ENCODE peak calls at places on chromosomes 5 and 9, in nine cellular contexts. One of them, this sample, is unnamed.

GRCh38 chr9:2158111-2158610 is 143.0 kb downstream of the SMARCA2 start:
- DNase-seq in GM13976: peak; percentile 28
- DNase-seq in Calu3: peak; percentile 20
- DNase-seq in dorsolateral prefrontal cortex: no peak
- DNase-seq in HCT116: no peak
- DNase-seq in vagina: no peak
- DNase-seq in endothelial cell of umbilical vein: peak; percentile 88
- DNase-seq in RWPE1: peak; percentile 24
- DNase-seq in fibroblast of the aortic adventitia: peak; percentile 81
- DNase-seq in this sample: no peak

GRCh38 chr9:114779352-114779845 is 26.4 kb downstream of the TNFSF15 start:
- DNase-seq in GM13976: no peak
- DNase-seq in Calu3: peak; percentile 89
- DNase-seq in dorsolateral prefrontal cortex: no peak
- DNase-seq in HCT116: peak; percentile 22
- DNase-seq in vagina: peak; percentile 93
- DNase-seq in endothelial cell of umbilical vein: peak; percentile 100
- DNase-seq in RWPE1: peak; percentile 81
- DNase-seq in fibroblast of the aortic adventitia: peak; percentile 25
- DNase-seq in this sample: no peak

GRCh38 chr5:179304871-179305270 is 40.4 kb downstream of the ADAMTS2 start:
- DNase-seq in GM13976: no peak
- DNase-seq in Calu3: no peak
- DNase-seq in dorsolateral prefrontal cortex: no peak
- DNase-seq in HCT116: no peak
- DNase-seq in vagina: no peak
- DNase-seq in endothelial cell of umbilical vein: no peak
- DNase-seq in RWPE1: no peak
- DNase-seq in fibroblast of the aortic adventitia: no peak
- DNase-seq in this sample: no peak

GRCh38 chr5:93425102-93425501 is 155.9 kb downstream of the NR2F1-AS1 start:
- DNase-seq in GM13976: no peak
- DNase-seq in Calu3: no peak
- DNase-seq in dorsolateral prefrontal cortex: peak; percentile 11
- DNase-seq in HCT116: no peak
- DNase-seq in vagina: no peak
- DNase-seq in endothelial cell of umbilical vein: peak; percentile 35
- DNase-seq in RWPE1: no peak
- DNase-seq in fibroblast of the aortic adventitia: peak; percentile 41
- DNase-seq in this sample: no peak

GRCh38 chr5:1886634-1887399 is 4.1 kb upstream of the IRX4 start:
- DNase-seq in GM13976: no peak
- DNase-seq in Calu3: no peak
- DNase-seq in dorsolateral prefrontal cortex: no peak
- DNase-seq in HCT116: no peak
- DNase-seq in vagina: no peak
- DNase-seq in endothelial cell of umbilical vein: no peak
- DNase-seq in RWPE1: peak; percentile 44
- DNase-seq in fibroblast of the aortic adventitia: no peak
- DNase-seq in this sample: no peak

GRCh38 chr5:131277875-131278795 is 14.3 kb downstream of the CDC42SE2 start:
- DNase-seq in GM13976: no peak
- DNase-seq in Calu3: no peak
- DNase-seq in dorsolateral prefrontal cortex: no peak
- DNase-seq in HCT116: no peak
- DNase-seq in vagina: no peak
- DNase-seq in endothelial cell of umbilical vein: no peak
- DNase-seq in RWPE1: no peak
- DNase-seq in fibroblast of the aortic adventitia: peak; percentile 8
- DNase-seq in this sample: no peak

GRCh38 chr5:154755361-154756202 is at the start of gene LARP1:
- DNase-seq in GM13976: peak; percentile 54
- DNase-seq in Calu3: peak; percentile 55
- DNase-seq in dorsolateral prefrontal cortex: no peak
- DNase-seq in HCT116: no peak
- DNase-seq in vagina: no peak
- DNase-seq in endothelial cell of umbilical vein: peak; percentile 57
- DNase-seq in RWPE1: peak; percentile 37
- DNase-seq in fibroblast of the aortic adventitia: no peak
- DNase-seq in this sample: no peak

GRCh38 chr9:134656334-134657034 is 14.9 kb downstream of the COL5A1 start:
- DNase-seq in GM13976: no peak
- DNase-seq in Calu3: no peak
- DNase-seq in dorsolateral prefrontal cortex: no peak
- DNase-seq in HCT116: peak; percentile 31
- DNase-seq in vagina: no peak
- DNase-seq in endothelial cell of umbilical vein: no peak
- DNase-seq in RWPE1: peak; percentile 65
- DNase-seq in fibroblast of the aortic adventitia: no peak
- DNase-seq in this sample: no peak

GRCh38 chr9:76618762-76619161 is 145.5 kb upstream of the PCA3 start:
- DNase-seq in GM13976: no peak
- DNase-seq in Calu3: no peak
- DNase-seq in dorsolateral prefrontal cortex: no peak
- DNase-seq in HCT116: no peak
- DNase-seq in vagina: no peak
- DNase-seq in endothelial cell of umbilical vein: no peak
- DNase-seq in RWPE1: no peak
- DNase-seq in fibroblast of the aortic adventitia: peak; percentile 81
- DNase-seq in this sample: no peak

GRCh38 chr5:137866541-137867388 is 895 bp upstream of the MYOT start:
- DNase-seq in GM13976: no peak
- DNase-seq in Calu3: no peak
- DNase-seq in dorsolateral prefrontal cortex: no peak
- DNase-seq in HCT116: no peak
- DNase-seq in vagina: no peak
- DNase-seq in endothelial cell of umbilical vein: no peak
- DNase-seq in RWPE1: no peak
- DNase-seq in fibroblast of the aortic adventitia: no peak
- DNase-seq in this sample: no peak

GRCh38 chr9:13378171-13378570 is 98.7 kb upstream of the MPDZ start:
- DNase-seq in GM13976: no peak
- DNase-seq in Calu3: no peak
- DNase-seq in dorsolateral prefrontal cortex: no peak
- DNase-seq in HCT116: no peak
- DNase-seq in vagina: no peak
- DNase-seq in endothelial cell of umbilical vein: peak; percentile 11
- DNase-seq in RWPE1: no peak
- DNase-seq in fibroblast of the aortic adventitia: peak; percentile 91
- DNase-seq in this sample: no peak

GRCh38 chr9:74697535-74697934 is 190.2 kb downstream of the TRPM6 start:
- DNase-seq in GM13976: no peak
- DNase-seq in Calu3: no peak
- DNase-seq in dorsolateral prefrontal cortex: no peak
- DNase-seq in HCT116: no peak
- DNase-seq in vagina: no peak
- DNase-seq in endothelial cell of umbilical vein: no peak
- DNase-seq in RWPE1: no peak
- DNase-seq in fibroblast of the aortic adventitia: no peak
- DNase-seq in this sample: no peak
- TF ChIP-seq CTCF in GM13976: no peak
- TF ChIP-seq CTCF in Calu3: no peak
- TF ChIP-seq CTCF in dorsolateral prefrontal cortex: no peak
- TF ChIP-seq CTCF in HCT116: no peak
- TF ChIP-seq CTCF in vagina: no peak
- TF ChIP-seq CTCF in endothelial cell of umbilical vein: no peak
- TF ChIP-seq CTCF in RWPE1: no peak
- TF ChIP-seq CTCF in fibroblast of the aortic adventitia: no peak
- TF ChIP-seq CTCF in this sample: no peak

GRCh38 chr9:93262537-93263310 is 78.8 kb downstream of the WNK2 start:
- DNase-seq in GM13976: peak; percentile 28
- DNase-seq in Calu3: no peak
- DNase-seq in dorsolateral prefrontal cortex: no peak
- DNase-seq in HCT116: no peak
- DNase-seq in vagina: no peak
- DNase-seq in endothelial cell of umbilical vein: no peak
- DNase-seq in RWPE1: no peak
- DNase-seq in fibroblast of the aortic adventitia: no peak
- DNase-seq in this sample: no peak

GRCh38 chr9:93264338-93265125 is 80.6 kb downstream of the WNK2 start:
- DNase-seq in GM13976: no peak
- DNase-seq in Calu3: no peak
- DNase-seq in dorsolateral prefrontal cortex: no peak
- DNase-seq in HCT116: no peak
- DNase-seq in vagina: peak; percentile 91
- DNase-seq in endothelial cell of umbilical vein: no peak
- DNase-seq in RWPE1: no peak
- DNase-seq in fibroblast of the aortic adventitia: no peak
- DNase-seq in this sample: no peak

GRCh38 chr9:93265301-93265971 is 81.5 kb downstream of the WNK2 start:
- DNase-seq in GM13976: peak; percentile 28
- DNase-seq in Calu3: no peak
- DNase-seq in dorsolateral prefrontal cortex: no peak
- DNase-seq in HCT116: no peak
- DNase-seq in vagina: no peak
- DNase-seq in endothelial cell of umbilical vein: no peak
- DNase-seq in RWPE1: no peak
- DNase-seq in fibroblast of the aortic adventitia: no peak
- DNase-seq in this sample: no peak

GRCh38 chr9:93261735-93262523 is 78.0 kb downstream of the WNK2 start:
- DNase-seq in GM13976: peak; percentile 18
- DNase-seq in Calu3: no peak
- DNase-seq in dorsolateral prefrontal cortex: no peak
- DNase-seq in HCT116: no peak
- DNase-seq in vagina: no peak
- DNase-seq in endothelial cell of umbilical vein: no peak
- DNase-seq in RWPE1: no peak
- DNase-seq in fibroblast of the aortic adventitia: no peak
- DNase-seq in this sample: no peak

GRCh38 chr9:93263334-93264229 is 79.6 kb downstream of the WNK2 start:
- DNase-seq in GM13976: peak; percentile 26
- DNase-seq in Calu3: no peak
- DNase-seq in dorsolateral prefrontal cortex: no peak
- DNase-seq in HCT116: no peak
- DNase-seq in vagina: no peak
- DNase-seq in endothelial cell of umbilical vein: no peak
- DNase-seq in RWPE1: no peak
- DNase-seq in fibroblast of the aortic adventitia: no peak
- DNase-seq in this sample: no peak
- TF ChIP-seq CTCF in GM13976: no peak
- TF ChIP-seq CTCF in Calu3: no peak
- TF ChIP-seq CTCF in dorsolateral prefrontal cortex: no peak
- TF ChIP-seq CTCF in HCT116: no peak
- TF ChIP-seq CTCF in vagina: no peak
- TF ChIP-seq CTCF in endothelial cell of umbilical vein: no peak
- TF ChIP-seq CTCF in RWPE1: no peak
- TF ChIP-seq CTCF in fibroblast of the aortic adventitia: no peak
- TF ChIP-seq CTCF in this sample: no peak

DNA sequence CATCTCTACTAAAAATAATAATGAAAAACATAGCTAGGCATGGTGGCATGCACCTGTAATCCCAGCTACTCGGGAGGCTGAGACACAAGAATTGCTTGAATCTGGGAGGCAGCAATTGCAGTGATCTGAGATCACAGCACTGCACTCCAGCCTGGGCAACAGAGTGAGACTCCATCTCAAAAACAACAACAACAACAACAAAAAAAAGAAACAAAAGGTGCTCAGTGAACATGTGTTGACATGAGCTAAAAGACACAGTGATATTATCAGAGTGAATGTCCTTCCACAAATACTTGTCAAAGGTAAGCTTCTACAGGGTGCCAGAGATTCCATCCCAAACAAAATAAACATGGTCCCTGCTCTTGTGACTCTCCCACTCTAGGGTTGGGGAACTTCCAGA is 75.2 kb upstream of the LMX1B start:
- DNase-seq in GM13976: no peak
- DNase-seq in Calu3: no peak
- DNase-seq in dorsolateral prefrontal cortex: no peak
- DNase-seq in HCT116: no peak
- DNase-seq in vagina: no peak
- DNase-seq in endothelial cell of umbilical vein: no peak
- DNase-seq in RWPE1: no peak
- DNase-seq in fibroblast of the aortic adventitia: no peak
- DNase-seq in this sample: no peak
- TF ChIP-seq CTCF in GM13976: no peak
- TF ChIP-seq CTCF in Calu3: no peak
- TF ChIP-seq CTCF in dorsolateral prefrontal cortex: no peak
- TF ChIP-seq CTCF in HCT116: no peak
- TF ChIP-seq CTCF in vagina: no peak
- TF ChIP-seq CTCF in endothelial cell of umbilical vein: no peak
- TF ChIP-seq CTCF in RWPE1: no peak
- TF ChIP-seq CTCF in fibroblast of the aortic adventitia: no peak
- TF ChIP-seq CTCF in this sample: no peak

GRCh38 chr5:91266184-91266705 is 116.9 kb downstream of the ARRDC3 start:
- DNase-seq in GM13976: peak; percentile 41
- DNase-seq in Calu3: no peak
- DNase-seq in dorsolateral prefrontal cortex: no peak
- DNase-seq in HCT116: peak; percentile 46
- DNase-seq in vagina: no peak
- DNase-seq in endothelial cell of umbilical vein: peak; percentile 77
- DNase-seq in RWPE1: peak; percentile 85
- DNase-seq in fibroblast of the aortic adventitia: peak; percentile 67
- DNase-seq in this sample: no peak
- TF ChIP-seq CTCF in GM13976: no peak
- TF ChIP-seq CTCF in Calu3: peak; percentile 3
- TF ChIP-seq CTCF in dorsolateral prefrontal cortex: no peak
- TF ChIP-seq CTCF in HCT116: no peak
- TF ChIP-seq CTCF in vagina: no peak
- TF ChIP-seq CTCF in endothelial cell of umbilical vein: no peak
- TF ChIP-seq CTCF in RWPE1: peak; percentile 19
- TF ChIP-seq CTCF in fibroblast of the aortic adventitia: peak; percentile 25
- TF ChIP-seq CTCF in this sample: no peak

GRCh38 chr5:42250-42649 is 49.7 kb upstream of the PLEKHG4B start:
- DNase-seq in GM13976: no peak
- DNase-seq in Calu3: peak; percentile 60
- DNase-seq in dorsolateral prefrontal cortex: no peak
- DNase-seq in HCT116: no peak
- DNase-seq in vagina: no peak
- DNase-seq in endothelial cell of umbilical vein: no peak
- DNase-seq in RWPE1: no peak
- DNase-seq in fibroblast of the aortic adventitia: no peak
- DNase-seq in this sample: no peak
- TF ChIP-seq CTCF in GM13976: no peak
- TF ChIP-seq CTCF in Calu3: peak; percentile 37
- TF ChIP-seq CTCF in dorsolateral prefrontal cortex: no peak
- TF ChIP-seq CTCF in HCT116: peak; percentile 41
- TF ChIP-seq CTCF in vagina: no peak
- TF ChIP-seq CTCF in endothelial cell of umbilical vein: peak; percentile 5
- TF ChIP-seq CTCF in RWPE1: peak; percentile 41
- TF ChIP-seq CTCF in fibroblast of the aortic adventitia: peak; percentile 17
- TF ChIP-seq CTCF in this sample: peak; percentile 33

GRCh38 chr5:171845857-171846785 is 60.5 kb downstream of the SMIM23 start:
- DNase-seq in GM13976: no peak
- DNase-seq in Calu3: no peak
- DNase-seq in dorsolateral prefrontal cortex: no peak
- DNase-seq in HCT116: no peak
- DNase-seq in vagina: no peak
- DNase-seq in endothelial cell of umbilical vein: no peak
- DNase-seq in RWPE1: peak; percentile 40
- DNase-seq in fibroblast of the aortic adventitia: peak; percentile 45
- DNase-seq in this sample: no peak
- TF ChIP-seq CTCF in GM13976: no peak
- TF ChIP-seq CTCF in Calu3: no peak
- TF ChIP-seq CTCF in dorsolateral prefrontal cortex: no peak
- TF ChIP-seq CTCF in HCT116: no peak
- TF ChIP-seq CTCF in vagina: no peak
- TF ChIP-seq CTCF in endothelial cell of umbilical vein: no peak
- TF ChIP-seq CTCF in RWPE1: no peak
- TF ChIP-seq CTCF in fibroblast of the aortic adventitia: no peak
- TF ChIP-seq CTCF in this sample: no peak

GRCh38 chr5:164357405-164358033 is 852.1 kb downstream of the MAT2B start:
- DNase-seq in GM13976: no peak
- DNase-seq in Calu3: no peak
- DNase-seq in dorsolateral prefrontal cortex: no peak
- DNase-seq in HCT116: no peak
- DNase-seq in vagina: no peak
- DNase-seq in endothelial cell of umbilical vein: no peak
- DNase-seq in RWPE1: no peak
- DNase-seq in fibroblast of the aortic adventitia: no peak
- DNase-seq in this sample: no peak
- TF ChIP-seq CTCF in GM13976: no peak
- TF ChIP-seq CTCF in Calu3: no peak
- TF ChIP-seq CTCF in dorsolateral prefrontal cortex: no peak
- TF ChIP-seq CTCF in HCT116: no peak
- TF ChIP-seq CTCF in vagina: no peak
- TF ChIP-seq CTCF in endothelial cell of umbilical vein: no peak
- TF ChIP-seq CTCF in RWPE1: no peak
- TF ChIP-seq CTCF in fibroblast of the aortic adventitia: no peak
- TF ChIP-seq CTCF in this sample: no peak

This sample was measured in D721Med.